ENCODE peak calls at places on chromosomes 7 and 10, in ten cellular contexts. C, R, Z, F, J, Q, I, P, L and B are unnamed samples.

GRCh38 chr7:140316165-140316661 is 82.1 kb downstream of the SLC37A3 start:
- DNase-seq in Z (peak), P (no peak), L (peak), C (peak), F (peak), I (peak), R (peak), Q (no peak), J (no peak), B (peak)

GRCh38 chr10:119098576-119098975 is 5.3 kb upstream of the DENND10 start:
- DNase-seq in P (no peak), J (no peak), F (no peak), R (no peak), L (no peak), Z (no peak), I (no peak), Q (no peak), C (no peak), B (no peak)

GRCh38 chr7:2542011-2542923 is 13.1 kb downstream of the BRAT1 start:
- DNase-seq in Q (no peak), L (peak), R (no peak), C (no peak), F (no peak), Z (no peak), P (no peak), J (no peak), I (peak), B (no peak)

GRCh38 chr10:94292448-94293118 is 70.2 kb downstream of the NOC3L start:
- DNase-seq in R (peak), Z (peak), Q (no peak), L (peak), C (peak), P (no peak), J (no peak), I (no peak), F (peak), B (peak)

GRCh38 chr10:4767033-4767814 is 58.8 kb upstream of the AKR1E2 start:
- DNase-seq in P (no peak), I (no peak), R (peak), J (no peak), L (no peak), Q (peak), C (peak), F (peak), Z (peak), B (peak)

GRCh38 chr10:113866551-113867394 is 12.3 kb downstream of the NHLRC2 start:
- DNase-seq in R (no peak), Q (no peak), L (no peak), I (no peak), P (no peak), Z (no peak), F (no peak), C (no peak), J (no peak), B (peak)

GRCh38 chr7:119472398-119473038 is 800.5 kb upstream of the KCND2 start:
- DNase-seq in R (no peak), I (no peak), Z (no peak), P (no peak), C (no peak), Q (no peak), L (no peak), J (no peak), F (no peak), B (no peak)

GRCh38 chr10:14879055-14879800 is 562 bp downstream of the SUV39H2 start:
- DNase-seq in C (no peak), R (no peak), Q (no peak), Z (peak), P (no peak), L (peak), J (no peak), I (peak), F (peak), B (no peak)

GRCh38 chr10:103578782-103579382 is 85.4 kb downstream of the NEURL1 start:
- DNase-seq in F (no peak), R (no peak), J (no peak), L (no peak), Z (no peak), P (no peak), C (no peak), I (no peak), Q (no peak), B (no peak)

GRCh38 chr10:79139124-79139835 is 70.5 kb downstream of the ZMIZ1 start:
- DNase-seq in F (peak), L (peak), Z (peak), I (peak), P (no peak), C (peak), Q (no peak), J (no peak), R (peak), B (peak)

GRCh38 chr7:36986429-36987362 is 262.4 kb upstream of the AOAH start:
- DNase-seq in C (peak), R (peak), Q (peak), I (peak), L (peak), Z (peak), F (peak), J (no peak), P (peak), B (peak)

GRCh38 chr7:133941496-133941895 is 185.6 kb upstream of the LRGUK start:
- DNase-seq in Q (no peak), P (no peak), F (peak), Z (peak), L (no peak), R (peak), C (no peak), J (no peak), I (no peak), B (peak)

GRCh38 chr7:17307033-17307432 is 8.6 kb downstream of the AHR start:
- DNase-seq in C (no peak), J (no peak), F (peak), P (no peak), Z (peak), I (no peak), R (peak), Q (no peak), L (no peak), B (peak)

GRCh38 chr7:17305387-17306171 is 7.1 kb downstream of the AHR start:
- DNase-seq in Q (no peak), C (no peak), F (no peak), I (no peak), R (no peak), Z (peak), J (no peak), L (no peak), P (no peak), B (no peak)

GRCh38 chr7:17302575-17303142 is 4.2 kb downstream of the AHR start:
- DNase-seq in R (peak), Q (no peak), J (no peak), Z (peak), C (no peak), F (peak), I (no peak), P (no peak), L (no peak), B (peak)

GRCh38 chr7:17307558-17307957 is 9.1 kb downstream of the AHR start:
- DNase-seq in F (peak), Z (peak), I (no peak), P (no peak), J (no peak), Q (no peak), L (peak), C (no peak), R (peak), B (no peak)

DNA sequence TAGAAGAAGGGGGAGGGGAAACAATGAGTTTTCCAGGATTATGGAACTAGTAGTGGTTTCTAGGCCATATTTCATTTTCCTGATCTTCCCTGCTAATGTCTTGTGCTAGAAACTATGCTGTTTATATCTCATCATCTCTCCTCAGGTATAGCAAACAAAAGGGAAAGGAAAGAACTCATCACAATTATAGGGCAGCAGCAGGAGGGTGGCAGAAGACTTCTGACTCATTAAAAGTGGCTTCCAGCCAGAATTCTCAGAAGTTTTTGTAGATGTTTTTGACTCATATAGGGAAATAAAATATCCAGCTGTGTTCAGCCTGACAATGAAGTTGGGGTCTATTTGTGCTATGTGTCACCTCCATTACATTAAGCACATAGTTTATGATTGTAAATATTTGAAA is 6.5 kb downstream of the AHR start:
- DNase-seq in Z (peak), F (peak), R (peak), C (no peak), L (no peak), J (no peak), Q (no peak), P (no peak), I (no peak), B (peak)
- H3K4me3 ChIP-seq in Z (peak), F (peak), R (no peak), C (no peak), L (peak), J (no peak), Q (no peak), P (no peak), I (peak), B (peak)

GRCh38 chr7:98930921-98931320 is 52.6 kb downstream of the TRRAP start:
- DNase-seq in F (no peak), Q (no peak), J (no peak), P (no peak), R (peak), L (no peak), C (no peak), I (no peak), Z (no peak), B (peak)

GRCh38 chr7:98935811-98936210 is 57.5 kb downstream of the TRRAP start:
- DNase-seq in R (peak), L (no peak), I (no peak), Z (no peak), P (no peak), C (no peak), Q (no peak), F (no peak), J (no peak), B (peak)

GRCh38 chr7:98930464-98930863 is 52.1 kb downstream of the TRRAP start:
- DNase-seq in P (no peak), F (no peak), Z (no peak), C (no peak), J (no peak), Q (no peak), I (no peak), L (no peak), R (no peak), B (no peak)

GRCh38 chr7:98934267-98934666 is 55.9 kb downstream of the TRRAP start:
- DNase-seq in Q (no peak), Z (no peak), J (no peak), C (no peak), F (no peak), I (no peak), P (no peak), L (no peak), R (no peak), B (no peak)

DNA sequence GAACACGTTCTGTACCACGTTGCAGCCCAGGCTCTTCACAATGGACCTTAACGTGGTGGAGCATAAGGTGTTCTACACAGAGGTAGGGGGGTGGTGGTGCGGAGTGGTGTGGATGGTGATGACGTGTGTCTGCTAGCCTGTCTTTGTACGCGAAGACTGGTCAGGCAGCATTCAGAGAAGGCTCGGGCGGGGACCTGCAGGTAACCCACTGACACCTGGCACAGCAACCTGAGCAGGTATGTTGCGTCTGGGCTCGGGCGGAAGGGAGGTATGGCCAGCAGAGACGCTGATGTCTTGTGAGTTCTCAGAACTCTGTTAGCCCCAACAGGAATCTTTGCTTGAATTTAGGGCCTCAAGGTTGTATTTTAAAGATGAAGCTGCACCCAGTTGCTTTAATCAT is 55.0 kb downstream of the TRRAP start:
- DNase-seq in I (no peak), R (no peak), P (no peak), J (no peak), C (no peak), F (no peak), L (no peak), Z (no peak), Q (no peak), B (no peak)
- H3K4me3 ChIP-seq in I (no peak), R (no peak), P (no peak), J (no peak), C (no peak), F (no peak), L (no peak), Z (no peak), Q (no peak), B (no peak)

GRCh38 chr10:95505084-95505610 is 56.0 kb downstream of the SORBS1 start:
- DNase-seq in Q (no peak), R (no peak), J (no peak), F (no peak), I (no peak), C (no peak), L (no peak), P (no peak), Z (no peak), B (no peak)
- H3K4me3 ChIP-seq in Q (no peak), R (no peak), J (no peak), F (no peak), I (no peak), C (no peak), L (no peak), P (no peak), Z (no peak), B (no peak)

GRCh38 chr10:122567056-122567660 is 6.6 kb downstream of the DMBT1 start:
- DNase-seq in P (peak), F (peak), Z (peak), Q (no peak), J (no peak), L (no peak), I (no peak), C (no peak), R (no peak), B (peak)

GRCh38 chr10:122568551-122568950 is 8.0 kb downstream of the DMBT1 start:
- DNase-seq in Z (no peak), I (no peak), L (no peak), F (no peak), Q (no peak), R (no peak), P (no peak), J (no peak), C (no peak), B (no peak)

GRCh38 chr10:122566632-122567031 is 6.1 kb downstream of the DMBT1 start:
- DNase-seq in F (no peak), C (no peak), J (no peak), L (no peak), P (no peak), Z (no peak), I (no peak), R (no peak), Q (no peak), B (no peak)

GRCh38 chr10:122564980-122565379 is 4.4 kb downstream of the DMBT1 start:
- DNase-seq in I (no peak), L (no peak), Z (no peak), P (no peak), Q (no peak), R (no peak), C (no peak), F (peak), J (no peak), B (no peak)

DNA sequence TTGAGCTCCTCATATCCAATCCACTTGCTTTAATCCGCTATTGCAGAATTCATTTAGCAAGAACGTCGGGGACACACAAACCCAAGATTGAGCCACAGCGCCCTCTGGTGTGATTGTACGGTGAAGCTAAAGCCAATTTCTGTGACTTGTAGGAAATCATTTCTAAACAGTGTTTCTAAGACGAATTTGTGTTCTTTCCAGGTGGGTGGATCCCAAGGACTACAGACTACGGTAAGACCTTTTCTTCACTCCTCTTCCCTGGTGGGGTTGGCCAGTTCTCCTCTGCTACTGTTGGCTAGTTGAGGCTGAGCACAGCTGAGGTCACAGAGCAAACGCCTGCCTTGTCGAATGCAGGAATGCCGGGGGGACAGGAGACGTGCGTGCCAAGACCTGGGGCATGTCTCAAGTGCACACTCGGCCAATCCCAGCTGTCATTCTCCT is 5.2 kb downstream of the DMBT1 start:
- DNase-seq in L (peak), C (peak), Z (peak), Q (peak), R (peak), P (peak), J (no peak), F (peak), I (peak), B (peak)
- H3K4me3 ChIP-seq in L (no peak), C (no peak), Z (peak), Q (no peak), R (no peak), P (no peak), J (no peak), F (peak), I (peak), B (peak)

GRCh38 chr7:80783177-80783687 is 135.6 kb downstream of the SEMA3C start:
- DNase-seq in L (no peak), Q (no peak), F (no peak), R (no peak), I (no peak), C (no peak), Z (no peak), J (no peak), P (no peak), B (no peak)
- H3K4me3 ChIP-seq in L (no peak), Q (no peak), F (no peak), R (no peak), I (no peak), C (no peak), Z (no peak), J (no peak), P (no peak), B (no peak)